ENCODE peak calls at places on chromosomes 3 and 15, in seven cellular contexts. R, K, J, M, E, P and S are unnamed samples.

GRCh38 chr3:181730364-181730763 is 18.6 kb downstream of the SOX2 start:
- DNase-seq in J (no peak), P (no peak), E (no peak), R (no peak), K (no peak), M (no peak), S (no peak)

GRCh38 chr3:42708611-42709151 is 6.1 kb upstream of the HHATL start:
- DNase-seq in E (no peak), P (no peak), R (no peak), K (no peak), J (no peak), M (no peak), S (no peak)

GRCh38 chr15:48644498-48644826 is 1.0 kb downstream of the FBN1 start:
- DNase-seq in M (no peak), E (no peak), J (peak), K (no peak), R (no peak), P (peak), S (no peak)

GRCh38 chr15:75823860-75824613 is 19.2 kb upstream of the UBE2Q2 start:
- DNase-seq in R (peak), P (no peak), K (no peak), M (no peak), E (no peak), J (no peak), S (no peak)

GRCh38 chr3:72055436-72055835 is 270.5 kb upstream of the PROK2 start:
- DNase-seq in E (no peak), R (no peak), K (no peak), J (no peak), M (no peak), P (no peak), S (no peak)

GRCh38 chr15:58026552-58026951 is 39.0 kb downstream of the ALDH1A2 start:
- DNase-seq in R (no peak), E (no peak), J (no peak), K (no peak), P (no peak), M (no peak), S (no peak)

GRCh38 chr3:51955893-51956770 is 951 bp downstream of the GPR62 start:
- DNase-seq in K (no peak), J (peak), M (peak), E (no peak), R (peak), P (peak), S (peak)

GRCh38 chr3:70309591-70309990 is 2.8 kb downstream of the MDFIC2 start:
- DNase-seq in K (no peak), J (no peak), P (no peak), M (no peak), E (no peak), R (no peak), S (no peak)

GRCh38 chr3:76886761-76887500 is 153.0 kb upstream of the ROBO2 start:
- DNase-seq in K (no peak), E (no peak), P (no peak), R (no peak), M (no peak), J (no peak), S (no peak)

GRCh38 chr3:15610083-15610482 is 8.5 kb downstream of the BTD start:
- DNase-seq in P (no peak), E (no peak), K (no peak), M (peak), J (peak), R (no peak), S (peak)

GRCh38 chr15:66151809-66152208 is 101.7 kb downstream of the MEGF11 start:
- DNase-seq in E (no peak), K (no peak), R (peak), J (no peak), M (no peak), P (peak), S (no peak)

GRCh38 chr3:87997298-87997697 is 61.5 kb downstream of the CGGBP1 start:
- DNase-seq in M (no peak), J (peak), P (no peak), E (no peak), R (no peak), K (peak), S (peak)

GRCh38 chr3:107193114-107193513 is 184.1 kb upstream of the CCDC54 start:
- DNase-seq in J (no peak), P (no peak), E (no peak), M (no peak), R (no peak), K (no peak), S (no peak)

GRCh38 chr15:70589221-70589620 is 174.1 kb downstream of the UACA start:
- DNase-seq in J (peak), R (peak), K (no peak), P (no peak), M (peak), E (no peak), S (no peak)

GRCh38 chr3:16871915-16872842 is 12.6 kb upstream of the PLCL2 start:
- DNase-seq in R (no peak), M (peak), J (no peak), E (no peak), K (no peak), P (no peak), S (no peak)

GRCh38 chr3:36318584-36319200 is 61.6 kb upstream of the STAC start:
- DNase-seq in K (no peak), J (no peak), P (no peak), E (no peak), M (no peak), R (no peak), S (no peak)

GRCh38 chr3:150488867-150489266 is 57.4 kb downstream of the SERP1 start:
- DNase-seq in J (no peak), E (no peak), P (no peak), K (no peak), R (no peak), M (no peak), S (no peak)

GRCh38 chr3:174202146-174202545 is 657.0 kb upstream of the NAALADL2 start:
- DNase-seq in M (no peak), K (no peak), P (no peak), R (no peak), J (no peak), E (no peak), S (no peak)
- TF ChIP-seq CTCF in M (no peak), K (no peak), P (no peak), R (no peak), J (no peak), E (no peak), S (no peak)

GRCh38 chr15:59191855-59192237 is 14.8 kb upstream of the LDHAL6B start:
- DNase-seq in R (no peak), M (peak), J (peak), P (no peak), K (no peak), E (no peak), S (no peak)
- TF ChIP-seq CTCF in R (no peak), M (no peak), J (no peak), P (no peak), K (no peak), E (no peak), S (no peak)

GRCh38 chr3:178947738-178948137 is 123.9 kb downstream of the ZMAT3 start:
- DNase-seq in K (no peak), R (no peak), J (peak), M (no peak), P (no peak), E (no peak), S (no peak)
- TF ChIP-seq CTCF in K (no peak), R (peak), J (peak), M (no peak), P (no peak), E (no peak), S (no peak)

DNA sequence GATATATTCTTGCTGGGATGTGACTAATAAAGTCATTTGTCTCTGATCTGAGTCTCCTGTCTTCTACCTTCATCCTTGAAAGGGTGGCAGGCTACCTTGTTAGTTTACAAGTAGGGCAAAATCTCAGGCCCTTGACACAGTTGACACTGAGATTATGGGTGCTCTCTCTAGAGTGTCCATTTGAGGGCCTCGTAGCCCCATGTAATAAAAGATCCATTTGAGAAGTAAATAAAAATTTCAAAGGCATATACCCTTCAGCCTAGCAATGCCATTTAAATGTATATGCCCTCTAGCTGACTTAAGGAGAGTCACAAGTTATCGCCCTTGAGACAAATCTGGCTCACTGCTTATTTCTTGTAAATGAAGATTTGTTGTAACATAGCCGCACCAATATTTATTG is 98.6 kb downstream of the TCF12 start:
- DNase-seq in K (no peak), M (no peak), P (no peak), E (peak), J (no peak), R (no peak), S (peak)
- TF ChIP-seq CTCF in K (no peak), M (peak), P (no peak), E (peak), J (peak), R (peak), S (no peak)

GRCh38 chr3:18567293-18567692 is 142.2 kb upstream of the SATB1 start:
- DNase-seq in E (no peak), P (no peak), R (no peak), K (no peak), J (no peak), M (no peak), S (no peak)
- TF ChIP-seq CTCF in E (no peak), P (no peak), R (no peak), K (no peak), J (no peak), M (no peak), S (no peak)

GRCh38 chr3:123779646-123780231 is 104.4 kb downstream of the MYLK start:
- DNase-seq in K (no peak), M (no peak), J (no peak), E (no peak), R (no peak), P (no peak), S (no peak)

GRCh38 chr3:123782488-123782887 is 101.6 kb downstream of the MYLK start:
- DNase-seq in J (no peak), M (no peak), K (no peak), R (no peak), P (no peak), E (no peak), S (no peak)

GRCh38 chr3:123780656-123781055 is 103.5 kb downstream of the MYLK start:
- DNase-seq in K (no peak), J (no peak), M (peak), R (no peak), E (no peak), P (no peak), S (no peak)

GRCh38 chr3:123781571-123782275 is 102.4 kb downstream of the MYLK start:
- DNase-seq in K (no peak), P (no peak), J (peak), M (peak), E (no peak), R (no peak), S (no peak)

GRCh38 chr3:123781138-123781537 is 103.0 kb downstream of the MYLK start:
- DNase-seq in E (no peak), J (no peak), R (no peak), P (no peak), M (no peak), K (no peak), S (no peak)
- TF ChIP-seq CTCF in E (no peak), J (no peak), R (peak), P (no peak), M (no peak), K (no peak), S (no peak)